ENCODE peak calls at places on chromosome 4, in seven cellular contexts. One of them, this sample, is unnamed.

GRCh38 chr4:164596318-164596878 is 157.5 kb upstream of the SMIM31 start:
- DNase-seq in aorta: no peak
- DNase-seq in SJSA1: no peak
- DNase-seq in neural progenitor cell: no peak
- DNase-seq in left ventricle myocardium inferior: no peak
- DNase-seq in hepatocyte: no peak
- DNase-seq in GM23338: peak; percentile 17
- DNase-seq in this sample: no peak

GRCh38 chr4:129092636-129093172 is 635 bp downstream of the SCLT1 start:
- DNase-seq in aorta: no peak
- DNase-seq in SJSA1: no peak
- DNase-seq in neural progenitor cell: no peak
- DNase-seq in left ventricle myocardium inferior: no peak
- DNase-seq in hepatocyte: peak; percentile 17
- DNase-seq in GM23338: no peak
- DNase-seq in this sample: no peak

GRCh38 chr4:94813221-94813620 is 55.5 kb downstream of the BMPR1B start:
- DNase-seq in aorta: no peak
- DNase-seq in SJSA1: no peak
- DNase-seq in neural progenitor cell: no peak
- DNase-seq in left ventricle myocardium inferior: no peak
- DNase-seq in hepatocyte: no peak
- DNase-seq in GM23338: no peak
- DNase-seq in this sample: no peak

GRCh38 chr4:99457270-99457669 is 22.1 kb upstream of the ADH7 start:
- DNase-seq in aorta: no peak
- DNase-seq in SJSA1: no peak
- DNase-seq in neural progenitor cell: peak; percentile 30
- DNase-seq in left ventricle myocardium inferior: no peak
- DNase-seq in hepatocyte: no peak
- DNase-seq in GM23338: no peak
- DNase-seq in this sample: no peak

GRCh38 chr4:25100156-25100555 is 60.1 kb downstream of the SEPSECS start:
- DNase-seq in aorta: no peak
- DNase-seq in SJSA1: no peak
- DNase-seq in neural progenitor cell: no peak
- DNase-seq in left ventricle myocardium inferior: no peak
- DNase-seq in hepatocyte: no peak
- DNase-seq in GM23338: no peak
- DNase-seq in this sample: no peak

GRCh38 chr4:122827258-122827887 is 742 bp downstream of the FGF2 start:
- DNase-seq in aorta: peak; percentile 87
- DNase-seq in SJSA1: peak; percentile 61
- DNase-seq in neural progenitor cell: peak; percentile 57
- DNase-seq in left ventricle myocardium inferior: peak; percentile 42
- DNase-seq in hepatocyte: peak; percentile 30
- DNase-seq in GM23338: peak; percentile 45
- DNase-seq in this sample: no peak

GRCh38 chr4:113300384-113301011 is 251.0 kb downstream of the ANK2 start:
- DNase-seq in aorta: no peak
- DNase-seq in SJSA1: no peak
- DNase-seq in neural progenitor cell: no peak
- DNase-seq in left ventricle myocardium inferior: no peak
- DNase-seq in hepatocyte: peak; percentile 73
- DNase-seq in GM23338: peak; percentile 4
- DNase-seq in this sample: peak; percentile 60

GRCh38 chr4:173231916-173232315 is 63.3 kb downstream of the GALNT7 start:
- DNase-seq in aorta: no peak
- DNase-seq in SJSA1: no peak
- DNase-seq in neural progenitor cell: no peak
- DNase-seq in left ventricle myocardium inferior: no peak
- DNase-seq in hepatocyte: peak; percentile 24
- DNase-seq in GM23338: no peak
- DNase-seq in this sample: no peak

GRCh38 chr4:182124359-182124758 is 118.8 kb upstream of the TENM3 start:
- DNase-seq in aorta: no peak
- DNase-seq in SJSA1: no peak
- DNase-seq in neural progenitor cell: no peak
- DNase-seq in left ventricle myocardium inferior: no peak
- DNase-seq in hepatocyte: no peak
- DNase-seq in GM23338: no peak
- DNase-seq in this sample: no peak

GRCh38 chr4:185016101-185016940 is 2.0 kb upstream of the HELT start:
- DNase-seq in aorta: no peak
- DNase-seq in SJSA1: no peak
- DNase-seq in neural progenitor cell: peak; percentile 65
- DNase-seq in left ventricle myocardium inferior: no peak
- DNase-seq in hepatocyte: no peak
- DNase-seq in GM23338: peak; percentile 55
- DNase-seq in this sample: no peak

GRCh38 chr4:124753941-124754581 is 41.5 kb upstream of the ANKRD50 start:
- DNase-seq in aorta: no peak
- DNase-seq in SJSA1: no peak
- DNase-seq in neural progenitor cell: no peak
- DNase-seq in left ventricle myocardium inferior: no peak
- DNase-seq in hepatocyte: peak; percentile 11
- DNase-seq in GM23338: peak; percentile 1
- DNase-seq in this sample: no peak

GRCh38 chr4:38132140-38132673 is 172.0 kb downstream of the PTTG2 start:
- DNase-seq in aorta: no peak
- DNase-seq in SJSA1: peak; percentile 54
- DNase-seq in neural progenitor cell: peak; percentile 78
- DNase-seq in left ventricle myocardium inferior: no peak
- DNase-seq in hepatocyte: peak; percentile 83
- DNase-seq in GM23338: peak; percentile 48
- DNase-seq in this sample: no peak

GRCh38 chr4:176467011-176467410 is 147.2 kb downstream of the SPCS3 start:
- DNase-seq in aorta: no peak
- DNase-seq in SJSA1: no peak
- DNase-seq in neural progenitor cell: no peak
- DNase-seq in left ventricle myocardium inferior: no peak
- DNase-seq in hepatocyte: no peak
- DNase-seq in GM23338: no peak
- DNase-seq in this sample: no peak

GRCh38 chr4:47383829-47384427 is 79.6 kb downstream of the COMMD8 start:
- DNase-seq in aorta: no peak
- DNase-seq in SJSA1: no peak
- DNase-seq in neural progenitor cell: peak; percentile 39
- DNase-seq in left ventricle myocardium inferior: no peak
- DNase-seq in hepatocyte: peak; percentile 53
- DNase-seq in GM23338: peak; percentile 62
- DNase-seq in this sample: no peak

GRCh38 chr4:137226900-137227299 is 305.4 kb downstream of the PCDH18 start:
- DNase-seq in aorta: no peak
- DNase-seq in SJSA1: no peak
- DNase-seq in neural progenitor cell: peak; percentile 27
- DNase-seq in left ventricle myocardium inferior: no peak
- DNase-seq in hepatocyte: peak; percentile 10
- DNase-seq in GM23338: peak; percentile 51
- DNase-seq in this sample: no peak

GRCh38 chr4:91070736-91071135 is 943.5 kb downstream of the CCSER1 start:
- DNase-seq in aorta: no peak
- DNase-seq in SJSA1: no peak
- DNase-seq in neural progenitor cell: no peak
- DNase-seq in left ventricle myocardium inferior: no peak
- DNase-seq in hepatocyte: no peak
- DNase-seq in GM23338: no peak
- DNase-seq in this sample: no peak

GRCh38 chr4:84596826-84597225 is 13.9 kb downstream of the CDS1 start:
- DNase-seq in aorta: no peak
- DNase-seq in SJSA1: no peak
- DNase-seq in neural progenitor cell: no peak
- DNase-seq in left ventricle myocardium inferior: no peak
- DNase-seq in hepatocyte: peak; percentile 55
- DNase-seq in GM23338: peak; percentile 75
- DNase-seq in this sample: no peak

GRCh38 chr4:112894951-112895350 is 154.5 kb upstream of the ANK2 start:
- DNase-seq in aorta: no peak
- DNase-seq in SJSA1: no peak
- DNase-seq in neural progenitor cell: no peak
- DNase-seq in left ventricle myocardium inferior: no peak
- DNase-seq in hepatocyte: no peak
- DNase-seq in GM23338: no peak
- DNase-seq in this sample: no peak

GRCh38 chr4:169094656-169095231 is 84.7 kb upstream of the CBR4 start:
- DNase-seq in aorta: no peak
- DNase-seq in SJSA1: no peak
- DNase-seq in neural progenitor cell: no peak
- DNase-seq in left ventricle myocardium inferior: no peak
- DNase-seq in hepatocyte: no peak
- DNase-seq in GM23338: no peak
- DNase-seq in this sample: no peak

GRCh38 chr4:164536829-164537228 is 217.1 kb upstream of the SMIM31 start:
- DNase-seq in aorta: peak; percentile 75
- DNase-seq in SJSA1: no peak
- DNase-seq in neural progenitor cell: no peak
- DNase-seq in left ventricle myocardium inferior: no peak
- DNase-seq in hepatocyte: peak; percentile 74
- DNase-seq in GM23338: no peak
- DNase-seq in this sample: peak; percentile 77

DNA sequence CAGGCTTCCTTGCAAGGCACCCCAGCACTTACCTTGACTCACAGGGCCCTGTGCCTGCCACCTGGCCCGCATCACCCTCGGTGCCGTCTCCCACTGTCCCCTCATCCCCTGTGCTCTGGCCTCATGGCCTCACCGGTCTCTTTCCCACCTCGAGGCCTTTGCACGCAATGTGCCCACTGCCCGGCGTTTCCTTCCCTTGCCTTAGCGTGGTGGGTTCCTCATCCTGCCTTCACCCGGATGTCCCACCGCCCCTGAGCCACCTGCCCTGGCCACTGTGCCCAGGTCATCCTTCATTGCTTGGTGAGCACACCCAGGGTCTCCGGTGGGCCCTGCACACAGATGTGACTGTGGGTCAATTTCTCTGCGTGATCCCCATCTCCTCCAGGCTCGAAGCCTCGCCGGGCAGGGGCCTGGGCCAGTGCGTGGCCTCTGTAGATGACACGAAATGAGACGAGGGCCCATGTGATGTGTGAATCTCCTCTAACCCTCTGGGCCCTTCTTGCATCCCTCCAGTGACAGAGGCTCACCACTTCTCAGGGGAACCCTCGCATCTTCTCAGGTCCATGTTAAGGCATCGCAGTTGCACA is 4.6 kb downstream of the HTRA3 start:
- DNase-seq in aorta: no peak
- DNase-seq in SJSA1: no peak
- DNase-seq in neural progenitor cell: no peak
- DNase-seq in left ventricle myocardium inferior: no peak
- DNase-seq in hepatocyte: no peak
- DNase-seq in GM23338: no peak
- DNase-seq in this sample: no peak
- H3K4me1 ChIP-seq in aorta: no peaks in the 10 kb centered on the region
- H3K4me1 ChIP-seq in SJSA1: peaks cover 19% of the 10 kb centered on the region
- H3K4me1 ChIP-seq in neural progenitor cell: peaks cover 12% of the 10 kb centered on the region
- H3K4me1 ChIP-seq in left ventricle myocardium inferior: peaks cover 96% of the 10 kb centered on the region
- H3K4me1 ChIP-seq in hepatocyte: peaks cover 54% of the 10 kb centered on the region
- H3K4me1 ChIP-seq in GM23338: no peaks in the 10 kb centered on the region
- H3K4me1 ChIP-seq in this sample: no peaks in the 10 kb centered on the region

GRCh38 chr4:7807351-7807921 is 132.2 kb downstream of the AFAP1 start:
- DNase-seq in aorta: no peak
- DNase-seq in SJSA1: no peak
- DNase-seq in neural progenitor cell: no peak
- DNase-seq in left ventricle myocardium inferior: peak; percentile 44
- DNase-seq in hepatocyte: no peak
- DNase-seq in GM23338: no peak
- DNase-seq in this sample: no peak
- H3K4me1 ChIP-seq in aorta: peaks cover 5% of the 10 kb centered on the region
- H3K4me1 ChIP-seq in SJSA1: peaks cover 65% of the 10 kb centered on the region
- H3K4me1 ChIP-seq in neural progenitor cell: peaks cover 38% of the 10 kb centered on the region
- H3K4me1 ChIP-seq in left ventricle myocardium inferior: peaks cover 77% of the 10 kb centered on the region
- H3K4me1 ChIP-seq in hepatocyte: peaks cover 43% of the 10 kb centered on the region
- H3K4me1 ChIP-seq in GM23338: peaks cover 37% of the 10 kb centered on the region
- H3K4me1 ChIP-seq in this sample: peaks cover 50% of the 10 kb centered on the region

GRCh38 chr4:1832690-1833089 is 23.3 kb downstream of the LETM1 start:
- DNase-seq in aorta: no peak
- DNase-seq in SJSA1: no peak
- DNase-seq in neural progenitor cell: no peak
- DNase-seq in left ventricle myocardium inferior: no peak
- DNase-seq in hepatocyte: no peak
- DNase-seq in GM23338: no peak
- DNase-seq in this sample: no peak
- H3K4me1 ChIP-seq in aorta: no peaks in the 10 kb centered on the region
- H3K4me1 ChIP-seq in SJSA1: no peaks in the 10 kb centered on the region
- H3K4me1 ChIP-seq in neural progenitor cell: no peaks in the 10 kb centered on the region
- H3K4me1 ChIP-seq in left ventricle myocardium inferior: no peaks in the 10 kb centered on the region
- H3K4me1 ChIP-seq in hepatocyte: no peaks in the 10 kb centered on the region
- H3K4me1 ChIP-seq in GM23338: no peaks in the 10 kb centered on the region
- H3K4me1 ChIP-seq in this sample: no peaks in the 10 kb centered on the region

GRCh38 chr4:44160776-44161377 is 287.7 kb downstream of the KCTD8 start:
- DNase-seq in aorta: no peak
- DNase-seq in SJSA1: no peak
- DNase-seq in neural progenitor cell: no peak
- DNase-seq in left ventricle myocardium inferior: no peak
- DNase-seq in hepatocyte: no peak
- DNase-seq in GM23338: no peak
- DNase-seq in this sample: no peak
- H3K4me1 ChIP-seq in aorta: no peaks in the 10 kb centered on the region
- H3K4me1 ChIP-seq in SJSA1: peaks cover 4% of the 10 kb centered on the region
- H3K4me1 ChIP-seq in neural progenitor cell: no peaks in the 10 kb centered on the region
- H3K4me1 ChIP-seq in left ventricle myocardium inferior: no peaks in the 10 kb centered on the region
- H3K4me1 ChIP-seq in hepatocyte: peaks cover 16% of the 10 kb centered on the region
- H3K4me1 ChIP-seq in GM23338: no peaks in the 10 kb centered on the region
- H3K4me1 ChIP-seq in this sample: no peaks in the 10 kb centered on the region

DNA sequence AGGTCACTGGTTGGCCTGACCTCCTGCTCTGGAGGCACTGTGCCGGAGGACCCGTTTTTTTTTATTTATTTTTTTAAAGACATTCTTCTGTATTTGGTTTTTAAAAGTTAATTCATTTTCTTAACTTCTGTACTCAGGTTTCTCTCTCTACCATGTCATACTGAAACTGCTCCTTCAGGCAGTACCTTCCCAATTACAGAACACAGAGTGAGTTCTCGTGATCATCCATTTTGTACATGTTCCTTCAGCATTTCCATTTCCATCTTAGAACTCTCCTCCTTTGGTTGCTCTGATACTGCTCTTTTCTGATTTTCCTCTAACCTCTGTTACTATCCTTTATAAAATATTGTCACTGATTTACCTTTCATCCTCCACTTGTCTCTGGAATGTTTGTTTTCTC is 17.9 kb downstream of the UBE2K start:
- DNase-seq in aorta: no peak
- DNase-seq in SJSA1: no peak
- DNase-seq in neural progenitor cell: no peak
- DNase-seq in left ventricle myocardium inferior: no peak
- DNase-seq in hepatocyte: no peak
- DNase-seq in GM23338: no peak
- DNase-seq in this sample: no peak
- H3K4me1 ChIP-seq in aorta: peaks cover 3% of the 10 kb centered on the region
- H3K4me1 ChIP-seq in SJSA1: no peaks in the 10 kb centered on the region
- H3K4me1 ChIP-seq in neural progenitor cell: no peaks in the 10 kb centered on the region
- H3K4me1 ChIP-seq in left ventricle myocardium inferior: peaks cover 56% of the 10 kb centered on the region
- H3K4me1 ChIP-seq in hepatocyte: no peaks in the 10 kb centered on the region
- H3K4me1 ChIP-seq in GM23338: no peaks in the 10 kb centered on the region
- H3K4me1 ChIP-seq in this sample: no peaks in the 10 kb centered on the region

DNA sequence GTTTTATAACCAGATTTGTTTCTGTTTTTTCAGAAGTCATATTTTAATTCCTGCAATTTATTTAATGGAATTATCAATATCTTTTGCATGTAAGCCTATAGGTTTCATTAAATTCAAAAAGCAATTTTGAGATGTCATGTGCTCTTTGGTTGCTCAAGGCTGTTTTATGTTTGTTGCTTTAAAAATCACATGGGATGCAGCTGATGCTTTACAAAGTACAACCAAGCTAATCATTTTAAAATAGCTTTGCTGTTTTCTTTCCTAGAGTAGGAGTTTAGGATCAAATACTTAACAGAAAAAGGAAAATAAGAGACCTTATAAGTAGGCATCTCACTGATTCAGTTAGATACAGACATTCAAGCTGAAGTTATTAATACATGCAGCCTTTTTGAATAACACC is 11.3 kb downstream of the CPEB2 start:
- DNase-seq in aorta: no peak
- DNase-seq in SJSA1: no peak
- DNase-seq in neural progenitor cell: no peak
- DNase-seq in left ventricle myocardium inferior: no peak
- DNase-seq in hepatocyte: no peak
- DNase-seq in GM23338: no peak
- DNase-seq in this sample: no peak
- H3K4me1 ChIP-seq in aorta: peaks cover 8% of the 10 kb centered on the region
- H3K4me1 ChIP-seq in SJSA1: no peaks in the 10 kb centered on the region
- H3K4me1 ChIP-seq in neural progenitor cell: peaks cover 10% of the 10 kb centered on the region
- H3K4me1 ChIP-seq in left ventricle myocardium inferior: peaks cover 86% of the 10 kb centered on the region
- H3K4me1 ChIP-seq in hepatocyte: no peaks in the 10 kb centered on the region
- H3K4me1 ChIP-seq in GM23338: peaks cover 30% of the 10 kb centered on the region
- H3K4me1 ChIP-seq in this sample: peaks cover 42% of the 10 kb centered on the region